ENCODE peak calls at places on chromosomes 2 and 18, in six cellular contexts. One of them, this sample, is unnamed.

GRCh38 chr2:157922815-157923214 is 46.7 kb upstream of the ACVR1 start:
- DNase-seq in gastrocnemius medialis: no peak
- DNase-seq in brain microvascular endothelial cell: no peak
- DNase-seq in GM12865: no peak
- DNase-seq in cardiac fibroblast: no peak
- DNase-seq in Peyer's patch: no peak
- DNase-seq in this sample: no peak

GRCh38 chr2:70145851-70146739 is 44.7 kb downstream of the C2orf42 start:
- DNase-seq in brain microvascular endothelial cell: no peak
- DNase-seq in Peyer's patch: no peak
- DNase-seq in GM12865: peak
- DNase-seq in gastrocnemius medialis: no peak
- DNase-seq in cardiac fibroblast: no peak
- DNase-seq in this sample: no peak

GRCh38 chr18:74124642-74125041 is 23.0 kb downstream of the FBXO15 start:
- DNase-seq in brain microvascular endothelial cell: no peak
- DNase-seq in Peyer's patch: no peak
- DNase-seq in cardiac fibroblast: no peak
- DNase-seq in GM12865: no peak
- DNase-seq in gastrocnemius medialis: no peak
- DNase-seq in this sample: no peak

GRCh38 chr18:57915848-57916596 is 112.9 kb upstream of the ATP8B1 start:
- DNase-seq in cardiac fibroblast: peak
- DNase-seq in gastrocnemius medialis: no peak
- DNase-seq in GM12865: peak
- DNase-seq in Peyer's patch: peak
- DNase-seq in brain microvascular endothelial cell: no peak
- DNase-seq in this sample: no peak

GRCh38 chr18:74264303-74265020 is 27.3 kb downstream of the CYB5A start:
- DNase-seq in Peyer's patch: no peak
- DNase-seq in gastrocnemius medialis: no peak
- DNase-seq in GM12865: peak
- DNase-seq in cardiac fibroblast: no peak
- DNase-seq in brain microvascular endothelial cell: no peak
- DNase-seq in this sample: no peak

GRCh38 chr2:39733070-39733674 is 45.9 kb downstream of the THUMPD2 start:
- DNase-seq in Peyer's patch: no peak
- DNase-seq in gastrocnemius medialis: no peak
- DNase-seq in cardiac fibroblast: no peak
- DNase-seq in GM12865: no peak
- DNase-seq in brain microvascular endothelial cell: no peak
- DNase-seq in this sample: no peak

GRCh38 chr2:2974982-2975381 is 402.6 kb downstream of the EIPR1 start:
- DNase-seq in brain microvascular endothelial cell: no peak
- DNase-seq in gastrocnemius medialis: no peak
- DNase-seq in cardiac fibroblast: no peak
- DNase-seq in Peyer's patch: no peak
- DNase-seq in GM12865: no peak
- DNase-seq in this sample: no peak

GRCh38 chr2:174518397-174518796 is 31.6 kb upstream of the GPR155 start:
- DNase-seq in gastrocnemius medialis: no peak
- DNase-seq in cardiac fibroblast: no peak
- DNase-seq in GM12865: no peak
- DNase-seq in Peyer's patch: no peak
- DNase-seq in brain microvascular endothelial cell: no peak
- DNase-seq in this sample: no peak

GRCh38 chr2:20232837-20233207 is 7.9 kb upstream of the SDC1 start:
- DNase-seq in brain microvascular endothelial cell: no peak
- DNase-seq in gastrocnemius medialis: no peak
- DNase-seq in Peyer's patch: no peak
- DNase-seq in GM12865: no peak
- DNase-seq in cardiac fibroblast: no peak
- DNase-seq in this sample: no peak

GRCh38 chr2:20917724-20918572 is 95.0 kb upstream of the LDAH start:
- DNase-seq in cardiac fibroblast: peak
- DNase-seq in GM12865: no peak
- DNase-seq in gastrocnemius medialis: no peak
- DNase-seq in brain microvascular endothelial cell: peak
- DNase-seq in Peyer's patch: no peak
- DNase-seq in this sample: no peak

GRCh38 chr2:233938676-233939370 is 21.6 kb downstream of the TRPM8 start:
- DNase-seq in Peyer's patch: no peak
- DNase-seq in brain microvascular endothelial cell: no peak
- DNase-seq in cardiac fibroblast: no peak
- DNase-seq in gastrocnemius medialis: no peak
- DNase-seq in GM12865: no peak
- DNase-seq in this sample: no peak

GRCh38 chr2:165401285-165401852 is 68.1 kb upstream of the CSRNP3 start:
- DNase-seq in GM12865: peak
- DNase-seq in cardiac fibroblast: peak
- DNase-seq in gastrocnemius medialis: no peak
- DNase-seq in brain microvascular endothelial cell: peak
- DNase-seq in Peyer's patch: no peak
- DNase-seq in this sample: peak

GRCh38 chr2:229489016-229489415 is 217.9 kb upstream of the PID1 start:
- DNase-seq in gastrocnemius medialis: peak
- DNase-seq in GM12865: no peak
- DNase-seq in Peyer's patch: no peak
- DNase-seq in cardiac fibroblast: peak
- DNase-seq in brain microvascular endothelial cell: peak
- DNase-seq in this sample: peak

GRCh38 chr2:203890733-203891132 is 23.2 kb downstream of the CTLA4 start:
- DNase-seq in gastrocnemius medialis: no peak
- DNase-seq in Peyer's patch: no peak
- DNase-seq in GM12865: no peak
- DNase-seq in brain microvascular endothelial cell: no peak
- DNase-seq in cardiac fibroblast: no peak
- DNase-seq in this sample: no peak

GRCh38 chr2:107627164-107627563 is 199.5 kb upstream of the RGPD4 start:
- DNase-seq in Peyer's patch: no peak
- DNase-seq in GM12865: no peak
- DNase-seq in cardiac fibroblast: no peak
- DNase-seq in brain microvascular endothelial cell: peak
- DNase-seq in gastrocnemius medialis: no peak
- DNase-seq in this sample: no peak

GRCh38 chr2:107625982-107626381 is 200.7 kb upstream of the RGPD4 start:
- DNase-seq in brain microvascular endothelial cell: no peak
- DNase-seq in cardiac fibroblast: no peak
- DNase-seq in GM12865: no peak
- DNase-seq in gastrocnemius medialis: no peak
- DNase-seq in Peyer's patch: no peak
- DNase-seq in this sample: no peak

GRCh38 chr2:107633580-107634147 is 193.0 kb upstream of the RGPD4 start:
- DNase-seq in brain microvascular endothelial cell: peak
- DNase-seq in gastrocnemius medialis: no peak
- DNase-seq in Peyer's patch: no peak
- DNase-seq in cardiac fibroblast: peak
- DNase-seq in GM12865: no peak
- DNase-seq in this sample: peak

GRCh38 chr2:107622741-107623310 is 203.9 kb upstream of the RGPD4 start:
- DNase-seq in cardiac fibroblast: no peak
- DNase-seq in GM12865: no peak
- DNase-seq in Peyer's patch: no peak
- DNase-seq in brain microvascular endothelial cell: no peak
- DNase-seq in gastrocnemius medialis: no peak
- DNase-seq in this sample: no peak

DNA sequence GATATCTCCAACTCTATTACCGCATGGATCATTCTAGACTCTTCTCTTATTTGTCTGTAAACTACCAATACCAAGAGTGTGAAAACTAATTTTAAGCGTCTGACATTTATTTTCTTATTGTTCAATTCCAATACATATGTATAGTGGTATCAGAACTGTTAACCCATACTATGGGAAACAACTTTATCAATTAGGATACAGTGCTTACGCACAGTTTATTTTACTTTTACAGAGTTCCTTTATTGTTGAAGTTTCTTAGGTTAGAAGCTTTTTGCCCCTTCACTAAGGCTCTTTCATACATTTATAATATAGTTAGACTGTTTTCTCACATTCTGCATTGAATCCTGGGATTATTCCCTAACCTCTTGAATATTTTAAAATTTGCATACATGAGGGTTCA is 198.8 kb upstream of the RGPD4 start:
- DNase-seq in Peyer's patch: no peak
- DNase-seq in GM12865: no peak
- DNase-seq in brain microvascular endothelial cell: no peak
- DNase-seq in cardiac fibroblast: no peak
- DNase-seq in gastrocnemius medialis: no peak
- DNase-seq in this sample: no peak
- H3K4me3 ChIP-seq in Peyer's patch: no peak
- H3K4me3 ChIP-seq in GM12865: no peak
- H3K4me3 ChIP-seq in brain microvascular endothelial cell: no peak
- H3K4me3 ChIP-seq in cardiac fibroblast: no peak
- H3K4me3 ChIP-seq in gastrocnemius medialis: no peak
- H3K4me3 ChIP-seq in this sample: no peak

GRCh38 chr2:46367286-46367685 is 70.1 kb downstream of the EPAS1 start:
- DNase-seq in cardiac fibroblast: peak
- DNase-seq in GM12865: no peak
- DNase-seq in brain microvascular endothelial cell: no peak
- DNase-seq in gastrocnemius medialis: no peak
- DNase-seq in Peyer's patch: no peak
- DNase-seq in this sample: no peak
- H3K4me3 ChIP-seq in cardiac fibroblast: no peak
- H3K4me3 ChIP-seq in GM12865: no peak
- H3K4me3 ChIP-seq in brain microvascular endothelial cell: no peak
- H3K4me3 ChIP-seq in gastrocnemius medialis: no peak
- H3K4me3 ChIP-seq in Peyer's patch: no peak
- H3K4me3 ChIP-seq in this sample: no peak

GRCh38 chr2:160222546-160223281 is 22.6 kb upstream of the ITGB6 start:
- DNase-seq in brain microvascular endothelial cell: no peak
- DNase-seq in GM12865: no peak
- DNase-seq in Peyer's patch: no peak
- DNase-seq in gastrocnemius medialis: no peak
- DNase-seq in cardiac fibroblast: no peak
- DNase-seq in this sample: no peak

GRCh38 chr2:160225722-160226121 is 25.6 kb upstream of the ITGB6 start:
- DNase-seq in brain microvascular endothelial cell: no peak
- DNase-seq in Peyer's patch: no peak
- DNase-seq in cardiac fibroblast: no peak
- DNase-seq in gastrocnemius medialis: no peak
- DNase-seq in GM12865: no peak
- DNase-seq in this sample: no peak

GRCh38 chr2:160223560-160223959 is 23.5 kb upstream of the ITGB6 start:
- DNase-seq in GM12865: no peak
- DNase-seq in cardiac fibroblast: no peak
- DNase-seq in gastrocnemius medialis: no peak
- DNase-seq in brain microvascular endothelial cell: no peak
- DNase-seq in Peyer's patch: no peak
- DNase-seq in this sample: no peak

GRCh38 chr2:160224507-160224906 is 24.4 kb upstream of the ITGB6 start:
- DNase-seq in GM12865: no peak
- DNase-seq in cardiac fibroblast: no peak
- DNase-seq in brain microvascular endothelial cell: no peak
- DNase-seq in Peyer's patch: no peak
- DNase-seq in gastrocnemius medialis: no peak
- DNase-seq in this sample: no peak

DNA sequence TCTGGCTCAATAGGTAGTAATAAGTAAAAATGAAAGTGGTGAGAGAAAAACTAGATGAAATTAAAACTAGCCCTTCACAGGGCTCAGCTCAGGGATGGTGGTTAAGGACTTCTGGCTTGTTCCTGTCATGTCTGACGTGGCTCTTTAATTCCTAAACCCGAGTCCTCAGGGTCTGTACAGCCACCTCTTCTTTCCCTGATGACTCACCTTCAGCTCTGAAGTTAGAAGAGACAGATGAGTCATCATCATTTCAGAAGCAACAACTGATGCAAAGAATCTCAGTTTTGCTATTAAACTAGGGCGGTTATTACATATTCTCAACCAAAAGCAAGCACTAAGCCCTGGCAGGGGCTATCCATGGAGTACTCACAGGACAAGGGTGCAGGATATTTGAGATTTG is 24.0 kb upstream of the ITGB6 start:
- DNase-seq in cardiac fibroblast: peak
- DNase-seq in brain microvascular endothelial cell: peak
- DNase-seq in Peyer's patch: no peak
- DNase-seq in gastrocnemius medialis: peak
- DNase-seq in GM12865: peak
- DNase-seq in this sample: peak
- H3K4me3 ChIP-seq in cardiac fibroblast: no peak
- H3K4me3 ChIP-seq in brain microvascular endothelial cell: no peak
- H3K4me3 ChIP-seq in Peyer's patch: no peak
- H3K4me3 ChIP-seq in gastrocnemius medialis: no peak
- H3K4me3 ChIP-seq in GM12865: no peak
- H3K4me3 ChIP-seq in this sample: no peak

DNA sequence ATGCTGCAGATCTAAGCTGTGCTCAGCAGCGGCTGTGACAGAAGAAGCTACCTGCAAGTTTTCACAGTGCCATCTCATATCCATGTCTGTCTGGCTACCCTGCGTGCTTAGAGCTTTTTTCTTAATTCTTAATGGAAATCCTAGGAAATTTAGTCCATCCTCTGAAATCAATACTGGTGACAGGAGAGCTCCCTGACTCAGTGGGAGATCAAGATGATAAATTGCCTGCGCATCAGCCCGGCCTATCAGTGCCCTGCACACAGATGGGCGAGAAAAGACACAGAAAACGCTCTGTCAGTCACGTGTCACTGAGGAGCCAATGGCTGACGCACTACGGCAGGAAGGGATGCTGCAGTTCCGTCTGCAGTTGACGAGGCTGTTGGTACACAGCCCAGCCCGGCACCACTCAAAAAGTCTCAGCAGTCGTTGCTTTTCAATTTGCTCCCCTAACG is 819.6 kb upstream of the FSHR start:
- DNase-seq in brain microvascular endothelial cell: no peak
- DNase-seq in GM12865: peak
- DNase-seq in Peyer's patch: peak
- DNase-seq in cardiac fibroblast: peak
- DNase-seq in gastrocnemius medialis: no peak
- DNase-seq in this sample: peak
- H3K4me3 ChIP-seq in brain microvascular endothelial cell: peak
- H3K4me3 ChIP-seq in GM12865: peak
- H3K4me3 ChIP-seq in Peyer's patch: no peak
- H3K4me3 ChIP-seq in cardiac fibroblast: no peak
- H3K4me3 ChIP-seq in gastrocnemius medialis: no peak
- H3K4me3 ChIP-seq in this sample: peak

GRCh38 chr18:11729556-11729955 is 40.5 kb downstream of the GNAL start:
- DNase-seq in brain microvascular endothelial cell: no peak
- DNase-seq in gastrocnemius medialis: no peak
- DNase-seq in GM12865: no peak
- DNase-seq in Peyer's patch: no peak
- DNase-seq in cardiac fibroblast: no peak
- DNase-seq in this sample: no peak

GRCh38 chr18:11736656-11737055 is 47.6 kb downstream of the GNAL start:
- DNase-seq in gastrocnemius medialis: no peak
- DNase-seq in Peyer's patch: no peak
- DNase-seq in cardiac fibroblast: peak
- DNase-seq in brain microvascular endothelial cell: no peak
- DNase-seq in GM12865: no peak
- DNase-seq in this sample: no peak

GRCh38 chr18:11728247-11728646 is 39.2 kb downstream of the GNAL start:
- DNase-seq in GM12865: peak
- DNase-seq in cardiac fibroblast: peak
- DNase-seq in brain microvascular endothelial cell: peak
- DNase-seq in Peyer's patch: no peak
- DNase-seq in gastrocnemius medialis: no peak
- DNase-seq in this sample: no peak

GRCh38 chr18:11733031-11733430 is 44.0 kb downstream of the GNAL start:
- DNase-seq in cardiac fibroblast: peak
- DNase-seq in gastrocnemius medialis: peak
- DNase-seq in GM12865: peak
- DNase-seq in Peyer's patch: peak
- DNase-seq in brain microvascular endothelial cell: peak
- DNase-seq in this sample: peak
- H3K4me3 ChIP-seq in cardiac fibroblast: peak
- H3K4me3 ChIP-seq in gastrocnemius medialis: peak
- H3K4me3 ChIP-seq in GM12865: no peak
- H3K4me3 ChIP-seq in Peyer's patch: no peak
- H3K4me3 ChIP-seq in brain microvascular endothelial cell: no peak
- H3K4me3 ChIP-seq in this sample: no peak

GRCh38 chr2:234955091-234955511 is 3.3 kb downstream of the SH3BP4 start:
- DNase-seq in brain microvascular endothelial cell: no peak
- DNase-seq in Peyer's patch: no peak
- DNase-seq in gastrocnemius medialis: no peak
- DNase-seq in cardiac fibroblast: no peak
- DNase-seq in GM12865: no peak
- DNase-seq in this sample: no peak
- H3K4me3 ChIP-seq in brain microvascular endothelial cell: peak
- H3K4me3 ChIP-seq in Peyer's patch: no peak
- H3K4me3 ChIP-seq in gastrocnemius medialis: no peak
- H3K4me3 ChIP-seq in cardiac fibroblast: no peak
- H3K4me3 ChIP-seq in GM12865: no peak
- H3K4me3 ChIP-seq in this sample: no peak